ENCODE peak calls at places on chromosomes 16 and 17, in eight cellular contexts. O is RWPE2, K is foreskin fibroblast, Q is heart left ventricle, E is upper lobe of right lung, A is RWPE1, C is A673, I is AG10803. B is an unnamed sample.

GRCh38 chr17:72244494-72244893 is 123.7 kb downstream of the SOX9 start:
- DNase-seq in O (no peak), K (peak), Q (no peak), E (no peak), A (peak), C (no peak), I (no peak), B (no peak)

GRCh38 chr16:3007059-3007956 is 5.4 kb upstream of the CLDN9 start:
- DNase-seq in O (no peak), K (no peak), Q (no peak), E (no peak), A (no peak), C (no peak), I (no peak), B (no peak)

GRCh38 chr17:6591599-6592158 is 35.3 kb upstream of the PITPNM3 start:
- DNase-seq in O (no peak), K (peak), Q (no peak), E (no peak), A (peak), C (no peak), I (peak), B (peak)

GRCh38 chr17:28147026-28147425 is 104.5 kb downstream of the NLK start:
- DNase-seq in O (no peak), K (no peak), Q (no peak), E (no peak), A (no peak), C (no peak), I (no peak), B (no peak)

GRCh38 chr16:81804134-81804610 is 25.1 kb downstream of the PLCG2 start:
- DNase-seq in O (no peak), K (no peak), Q (no peak), E (no peak), A (no peak), C (no peak), I (no peak), B (no peak)

GRCh38 chr16:56547949-56548567 is 16.8 kb upstream of the MT4 start:
- DNase-seq in O (no peak), K (no peak), Q (no peak), E (no peak), A (no peak), C (no peak), I (no peak), B (no peak)

GRCh38 chr17:31824771-31825360 is 34.2 kb downstream of the COPRS start:
- DNase-seq in O (no peak), K (peak), Q (no peak), E (no peak), A (no peak), C (peak), I (peak), B (no peak)

GRCh38 chr17:64058547-64059115 is 38.2 kb upstream of the ICAM2 start:
- DNase-seq in O (no peak), K (no peak), Q (no peak), E (no peak), A (no peak), C (no peak), I (no peak), B (no peak)

GRCh38 chr17:67095803-67096202 is 51.4 kb downstream of the CACNG1 start:
- DNase-seq in O (no peak), K (peak), Q (no peak), E (no peak), A (no peak), C (no peak), I (peak), B (no peak)

GRCh38 chr17:77371117-77371887 is 230.5 kb downstream of the SEC14L1 start:
- DNase-seq in O (no peak), K (peak), Q (peak), E (no peak), A (no peak), C (no peak), I (peak), B (no peak)

GRCh38 chr16:21163576-21163975 is 5.1 kb downstream of the LDAF1 start:
- DNase-seq in O (no peak), K (no peak), Q (no peak), E (no peak), A (no peak), C (no peak), I (no peak), B (no peak)

GRCh38 chr16:86455116-86455515 is 55.2 kb upstream of the FOXF1 start:
- DNase-seq in O (no peak), K (peak), Q (no peak), E (no peak), A (no peak), C (no peak), I (peak), B (peak)

GRCh38 chr17:11986179-11986938 is 10.9 kb downstream of the ZNF18 start:
- DNase-seq in O (no peak), K (no peak), Q (peak), E (no peak), A (no peak), C (no peak), I (peak), B (no peak)

GRCh38 chr16:29807426-29808218 is 1.3 kb downstream of the MAZ start:
- DNase-seq in O (peak), K (peak), Q (peak), E (peak), A (peak), C (peak), I (peak), B (peak)

GRCh38 chr16:68969338-68969737 is 126.0 kb downstream of the TANGO6 start:
- DNase-seq in O (no peak), K (no peak), Q (no peak), E (no peak), A (no peak), C (no peak), I (no peak), B (no peak)

GRCh38 chr17:40071720-40072480 is 9.1 kb downstream of the THRA start:
- DNase-seq in O (peak), K (peak), Q (peak), E (peak), A (no peak), C (peak), I (peak), B (no peak)

GRCh38 chr17:40821536-40821935 is 878 bp downstream of the KRT10 start:
- DNase-seq in O (no peak), K (no peak), Q (no peak), E (no peak), A (no peak), C (no peak), I (no peak), B (no peak)

GRCh38 chr17:81651692-81652091 is 4.7 kb downstream of the PDE6G start:
- DNase-seq in O (peak), K (peak), Q (no peak), E (no peak), A (peak), C (no peak), I (peak), B (peak)

GRCh38 chr17:10172241-10172741 is 26.1 kb downstream of the GAS7 start:
- DNase-seq in O (no peak), K (peak), Q (no peak), E (no peak), A (peak), C (no peak), I (peak), B (no peak)

GRCh38 chr17:70947636-70948565 is 778.6 kb downstream of the KCNJ2 start:
- DNase-seq in O (no peak), K (no peak), Q (no peak), E (no peak), A (no peak), C (no peak), I (no peak), B (no peak)

GRCh38 chr17:10435096-10435495 is 13.3 kb upstream of the MYH8 start:
- DNase-seq in O (no peak), K (no peak), Q (no peak), E (no peak), A (peak), C (peak), I (no peak), B (no peak)

GRCh38 chr16:1105888-1106620 is 10.0 kb upstream of the C1QTNF8 start:
- DNase-seq in O (no peak), K (peak), Q (peak), E (peak), A (peak), C (peak), I (peak), B (peak)

GRCh38 chr16:67040906-67041305 is 12.0 kb downstream of the CBFB start:
- DNase-seq in O (no peak), K (peak), Q (no peak), E (no peak), A (no peak), C (no peak), I (peak), B (peak)

GRCh38 chr16:49000594-49000993 is 281.0 kb downstream of the CBLN1 start:
- DNase-seq in O (no peak), K (no peak), Q (no peak), E (no peak), A (peak), C (no peak), I (no peak), B (no peak)

GRCh38 chr17:44221072-44221861 is 1.8 kb upstream of the UBTF start:
- DNase-seq in O (peak), K (peak), Q (peak), E (peak), A (peak), C (peak), I (peak), B (no peak)

GRCh38 chr17:40526668-40527067 is 25.2 kb upstream of the TNS4 start:
- DNase-seq in O (peak), K (peak), Q (peak), E (peak), A (no peak), C (no peak), I (peak), B (no peak)

GRCh38 chr16:31215287-31216115 is 1.4 kb downstream of the PYDC1 start:
- DNase-seq in O (no peak), K (peak), Q (peak), E (peak), A (peak), C (peak), I (peak), B (no peak)

DNA sequence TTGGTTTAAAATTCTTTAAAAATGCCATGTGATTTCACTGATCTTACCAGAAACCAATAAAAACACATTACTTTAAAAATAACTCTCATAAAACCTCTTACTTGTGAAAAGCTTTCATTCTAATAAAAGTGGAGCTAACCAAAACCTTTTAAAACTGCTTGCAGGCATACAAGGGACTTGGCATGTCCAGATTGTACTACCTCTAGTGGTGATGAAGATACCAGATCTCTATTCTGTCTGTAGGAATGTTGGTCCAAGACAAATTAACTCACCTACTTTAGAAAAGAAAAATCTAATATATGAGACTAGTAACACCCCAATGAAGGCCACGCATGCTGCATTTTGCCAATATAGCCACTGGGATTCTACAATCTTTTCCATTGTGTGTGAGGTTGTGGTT is 151.0 kb upstream of the SALL1 start:
- DNase-seq in O (no peak), K (no peak), Q (no peak), E (no peak), A (no peak), C (no peak), I (no peak), B (no peak)
- TF ChIP-seq CTCF in O (no peak), K (peak), Q (no peak), E (no peak), A (no peak), C (no peak), I (no peak), B (no peak)

DNA sequence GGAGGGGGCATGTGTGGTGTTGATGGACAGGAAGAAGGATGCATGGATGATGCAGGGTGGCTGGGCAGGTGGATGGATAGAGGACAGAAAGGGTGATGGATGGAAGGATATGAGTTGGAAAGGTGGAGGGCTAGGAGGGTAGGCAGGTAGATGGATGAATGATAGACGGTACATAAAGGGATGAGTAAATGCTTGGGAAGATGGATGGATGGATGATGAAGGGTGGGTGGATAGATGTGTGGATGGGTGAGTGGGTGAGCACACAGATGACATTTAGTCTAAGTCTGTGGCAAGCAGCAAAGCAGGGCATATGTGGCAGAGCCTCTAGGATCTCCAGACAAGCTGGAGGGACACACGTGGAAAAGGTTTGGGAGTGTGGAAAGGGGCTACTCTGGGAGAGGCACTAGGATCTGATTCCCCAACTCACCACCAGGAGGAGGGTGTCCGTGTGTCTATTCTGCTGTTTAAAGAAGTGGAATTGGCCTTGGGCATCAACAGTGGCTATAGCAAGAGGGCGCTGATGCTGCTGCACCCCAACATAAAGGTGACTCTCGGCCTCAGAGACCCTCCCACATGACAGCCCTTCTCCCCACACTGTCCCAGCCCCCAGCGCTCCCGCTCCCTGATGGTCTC is 8.2 kb downstream of the PLD2 start:
- DNase-seq in O (no peak), K (no peak), Q (no peak), E (no peak), A (no peak), C (no peak), I (no peak), B (no peak)
- TF ChIP-seq CTCF in O (no peak), K (peak), Q (no peak), E (no peak), A (no peak), C (peak), I (peak), B (peak)

DNA sequence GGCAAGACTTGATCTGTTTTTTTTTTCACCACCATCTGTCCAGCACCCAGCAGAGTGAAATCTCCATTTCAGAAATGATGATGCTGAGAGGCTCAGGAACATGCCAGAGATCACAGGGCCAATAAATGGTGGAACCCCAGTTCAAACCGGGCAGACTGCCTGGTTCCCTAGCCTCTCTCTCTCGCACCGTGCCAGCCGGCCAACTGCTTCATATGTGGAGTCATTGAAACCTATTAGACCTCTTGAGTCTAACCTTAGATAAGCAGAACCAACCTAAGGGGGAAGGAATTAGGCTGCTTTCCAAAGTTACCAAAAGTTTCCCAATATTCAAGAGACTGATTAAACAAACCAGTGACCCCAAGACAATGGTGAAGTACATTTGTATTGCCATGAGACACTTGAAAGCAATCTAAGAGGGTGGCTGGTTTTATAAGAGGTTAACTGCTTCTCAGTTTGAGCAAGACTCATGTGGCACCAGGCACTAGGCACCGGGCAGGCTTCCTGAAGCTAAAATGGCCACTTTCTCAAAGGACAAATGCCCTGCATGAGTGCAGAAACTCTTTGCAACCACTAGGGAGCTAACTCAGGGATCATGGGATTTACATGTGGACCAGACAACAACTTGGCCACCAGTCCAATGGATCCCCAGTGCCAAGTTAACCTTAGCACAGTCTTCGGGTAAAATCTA is 18.4 kb downstream of the TOX3 start:
- DNase-seq in O (no peak), K (no peak), Q (no peak), E (peak), A (no peak), C (no peak), I (no peak), B (no peak)
- TF ChIP-seq CTCF in O (no peak), K (no peak), Q (no peak), E (peak), A (no peak), C (no peak), I (no peak), B (no peak)

GRCh38 chr17:4617590-4618356 is 23.7 kb downstream of the ALOX15 start:
- DNase-seq in O (no peak), K (no peak), Q (no peak), E (no peak), A (no peak), C (no peak), I (no peak), B (no peak)
- TF ChIP-seq CTCF in O (no peak), K (no peak), Q (no peak), E (no peak), A (no peak), C (no peak), I (no peak), B (no peak)

GRCh38 chr17:82864721-82865240 is 25.0 kb upstream of the ZNF750 start:
- DNase-seq in O (peak), K (no peak), Q (no peak), E (no peak), A (no peak), C (no peak), I (no peak), B (no peak)
- TF ChIP-seq CTCF in O (no peak), K (no peak), Q (no peak), E (no peak), A (no peak), C (no peak), I (no peak), B (no peak)